ENCODE peak calls at places on chromosome 14, in four cellular contexts. V is GM23338, S is A549, J is K562. X is an unnamed sample. For H3K4me1, the result is how much of the 10 kb centered on the place peaks cover.

GRCh38 chr14:33634631-33635030 is 316.2 kb downstream of the EGLN3 start:
- DNase-seq in V (no peak), J (no peak), S (no peak), X (no peak)

GRCh38 chr14:72173038-72173720 is 240.9 kb downstream of the RGS6 start:
- DNase-seq in J (no peak), V (no peak), S (no peak), X (no peak)

GRCh38 chr14:65879218-65880009 is 466.9 kb downstream of the FUT8 start:
- DNase-seq in V (no peak), S (peak), J (no peak), X (no peak)

GRCh38 chr14:68580096-68580640 is 212.7 kb downstream of the ZFP36L1 start:
- DNase-seq in J (no peak), V (no peak), S (no peak), X (no peak)

GRCh38 chr14:92501891-92502351 is 11.7 kb upstream of the RIN3 start:
- DNase-seq in S (no peak), V (no peak), J (no peak), X (no peak)

GRCh38 chr14:37270629-37271028 is 72.9 kb downstream of the MIPOL1 start:
- DNase-seq in J (no peak), S (no peak), V (no peak), X (no peak)

GRCh38 chr14:77139540-77140342 is 1.9 kb downstream of the ZDHHC22 start:
- DNase-seq in S (peak), V (peak), J (peak), X (no peak)

GRCh38 chr14:93834739-93835383 is 46.6 kb upstream of the PRIMA1 start:
- DNase-seq in J (no peak), S (no peak), V (no peak), X (no peak)

GRCh38 chr14:39395555-39396254 is 36.5 kb downstream of the FBXO33 start:
- DNase-seq in V (no peak), J (peak), S (no peak), X (no peak)

GRCh38 chr14:39739796-39740195 is 307.6 kb upstream of the FBXO33 start:
- DNase-seq in J (no peak), S (no peak), V (no peak), X (no peak)

GRCh38 chr14:52327374-52328226 is 13.5 kb downstream of the PTGER2 start:
- DNase-seq in S (no peak), J (no peak), V (no peak), X (no peak)

GRCh38 chr14:60648934-60649814 is at the start of gene SIX1:
- DNase-seq in J (peak), S (peak), V (peak), X (no peak)

GRCh38 chr14:48937796-48938195 is 648.4 kb downstream of the RPS29 start:
- DNase-seq in J (no peak), V (no peak), S (no peak), X (no peak)

GRCh38 chr14:32738206-32738871 is 200.3 kb upstream of the NPAS3 start:
- DNase-seq in V (no peak), S (no peak), J (no peak), X (no peak)

GRCh38 chr14:102985665-102986064 is 63.2 kb downstream of the AMN start:
- DNase-seq in J (no peak), V (no peak), S (no peak), X (peak)

GRCh38 chr14:53043107-53043704 is 92.4 kb upstream of the FERMT2 start:
- DNase-seq in S (no peak), J (no peak), V (no peak), X (no peak)

DNA sequence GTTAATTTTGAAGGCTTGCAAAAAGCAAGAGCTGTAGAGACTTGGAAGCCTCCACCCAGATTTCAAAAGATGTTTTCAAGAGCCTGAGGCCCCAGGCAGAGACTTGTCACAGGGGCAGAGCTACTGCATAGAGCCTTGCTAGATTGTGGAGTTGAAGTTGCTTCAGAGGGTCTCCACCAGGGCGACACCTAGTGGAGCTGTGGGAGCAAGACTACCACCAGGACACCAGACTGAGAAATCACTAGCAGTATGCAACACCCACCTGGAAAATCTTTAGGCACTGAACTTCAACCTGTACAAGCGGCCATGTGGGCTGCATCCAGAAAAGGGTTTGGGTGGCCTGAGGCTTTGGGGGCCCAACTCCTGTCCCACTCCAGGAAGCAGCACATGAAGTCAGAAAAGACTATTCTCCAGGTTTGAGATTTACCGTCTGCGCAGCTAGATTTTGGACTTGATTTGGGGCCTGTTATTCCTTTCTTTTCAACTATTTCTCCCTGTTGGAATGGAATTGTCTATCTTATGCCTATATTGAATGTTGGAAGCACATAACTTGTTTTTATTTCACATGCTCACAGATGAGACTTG is 508.5 kb downstream of the FLRT2 start:
- DNase-seq in S (peak), V (peak), J (peak), X (no peak)
- TF ChIP-seq JUNB in S (no peak), V (no peak), J (no peak), X (no peak)

DNA sequence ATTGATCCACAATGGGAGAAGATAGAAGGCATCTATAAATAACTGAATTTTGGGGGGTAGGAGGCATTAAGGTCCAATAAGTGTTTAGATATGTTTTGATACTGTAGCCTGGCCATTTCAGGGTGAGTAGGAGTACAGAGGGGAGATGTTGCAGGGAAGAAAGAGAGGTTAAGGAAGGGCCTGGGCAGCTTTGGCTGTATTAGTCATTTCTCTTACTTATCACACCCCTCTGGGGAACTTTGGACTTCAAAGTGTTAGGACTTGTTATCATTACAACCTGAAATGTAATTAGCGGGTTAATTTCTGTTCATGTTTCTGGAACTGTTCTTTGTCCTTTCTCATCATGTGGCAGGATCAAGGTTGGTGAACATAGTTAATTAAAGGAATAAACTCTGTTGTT is 40.3 kb downstream of the SUSD6 start:
- DNase-seq in S (no peak), V (no peak), J (no peak), X (no peak)
- H3K4me1 ChIP-seq in S (half or more), V (under half), J (half or more), X (half or more)

GRCh38 chr14:73283592-73284379 is 46.5 kb downstream of the PAPLN start:
- DNase-seq in V (peak), S (no peak), J (no peak), X (no peak)
- TF ChIP-seq JUNB in V (no peak), S (no peak), J (no peak), X (no peak)

DNA sequence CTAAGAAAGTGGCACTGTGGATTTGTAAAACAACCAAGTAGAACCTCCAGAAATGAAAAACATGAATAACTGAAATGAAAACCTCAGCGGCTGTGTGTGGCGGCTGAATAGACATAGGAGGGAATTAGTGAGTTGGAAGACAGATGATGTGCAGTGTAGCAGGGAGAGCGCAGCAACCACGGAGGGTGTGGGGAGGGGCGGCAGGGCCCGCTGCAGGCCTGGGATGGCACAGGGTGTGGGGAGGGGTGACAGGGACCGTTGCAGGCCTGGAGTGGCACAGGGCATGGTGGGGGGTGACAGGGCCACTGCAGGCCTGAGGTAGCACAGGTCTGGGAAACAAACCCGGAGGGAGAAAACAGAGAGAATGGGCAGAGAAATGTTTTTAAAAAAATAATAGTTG is 51.1 kb downstream of the BEGAIN start:
- DNase-seq in V (no peak), S (no peak), J (no peak), X (no peak)
- H3K4me1 ChIP-seq in V (under half), S (under half), J (under half), X (under half)

DNA sequence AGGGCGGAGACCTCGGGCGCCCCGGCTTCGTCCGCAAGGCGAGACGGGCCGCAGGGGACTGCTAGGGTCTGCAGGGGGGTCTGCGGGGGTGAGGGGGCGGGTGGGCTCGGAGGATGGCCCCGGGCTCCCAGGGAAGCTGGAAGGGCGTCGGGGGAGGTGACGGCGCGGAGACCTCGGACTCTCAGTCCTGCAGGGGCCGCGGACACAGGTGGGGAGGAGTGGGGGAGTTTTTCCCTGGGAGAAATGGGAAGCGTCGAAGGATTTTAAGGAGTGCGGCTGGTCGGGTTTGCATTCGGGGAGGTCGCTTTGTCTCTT is 25.9 kb downstream of the ZBTB42 start:
- DNase-seq in S (no peak), J (no peak), V (peak), X (no peak)
- TF ChIP-seq JUNB in S (no peak), J (no peak), V (no peak), X (no peak)

GRCh38 chr14:74595006-74595735 is 16.9 kb downstream of the LTBP2 start:
- DNase-seq in S (no peak), J (no peak), V (no peak), X (no peak)

GRCh38 chr14:74594021-74594420 is 18.0 kb downstream of the LTBP2 start:
- DNase-seq in S (no peak), J (no peak), V (no peak), X (no peak)

GRCh38 chr14:74599201-74599809 is 12.7 kb downstream of the LTBP2 start:
- DNase-seq in V (no peak), J (no peak), S (no peak), X (no peak)

GRCh38 chr14:74599946-74600345 is 12.1 kb downstream of the LTBP2 start:
- DNase-seq in S (no peak), J (no peak), V (no peak), X (no peak)

DNA sequence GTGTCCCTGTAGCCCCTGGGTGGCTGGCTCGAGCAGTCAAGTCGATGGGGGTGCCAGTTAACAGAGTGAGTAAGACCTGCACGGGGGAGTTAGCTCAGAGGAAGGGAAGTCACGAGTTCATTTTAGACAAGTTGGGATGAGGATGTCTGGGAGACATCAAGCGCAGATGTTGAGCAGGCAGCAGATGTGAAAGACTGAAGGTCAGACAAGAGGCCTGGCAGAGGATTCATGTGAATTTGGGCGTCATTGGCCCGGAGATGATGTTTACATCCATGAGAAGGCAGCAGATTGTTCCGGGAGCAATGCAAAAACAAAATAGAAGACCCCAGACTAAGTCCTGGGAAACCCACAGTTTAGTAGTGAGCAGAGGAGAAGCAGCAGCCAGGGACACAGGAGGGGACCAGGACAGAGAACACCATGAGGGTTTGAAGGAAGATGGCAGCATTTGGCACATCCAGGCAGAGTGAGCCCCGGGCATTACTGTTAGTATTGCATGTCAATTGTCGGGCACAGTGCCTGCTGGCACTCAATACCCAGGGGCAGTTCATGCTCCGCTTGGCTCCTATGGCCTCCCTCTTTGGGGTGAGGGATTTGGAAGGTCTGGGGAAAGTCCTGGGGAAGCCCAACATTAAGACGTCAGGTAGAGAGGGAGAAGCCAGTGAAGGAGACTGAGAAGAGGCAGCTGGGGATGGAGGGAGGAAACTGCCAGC is 15.1 kb downstream of the LTBP2 start:
- DNase-seq in V (no peak), J (no peak), S (no peak), X (no peak)
- H3K4me1 ChIP-seq in V (under half), J (under half), S (under half), X (under half)